ENCODE peak calls at places on chromosomes 7 and 10, in four cellular contexts. W is PC-9, Z is B cell, T is GM13976. F is an unnamed sample.

GRCh38 chr10:96249264-96249663 is 22.1 kb downstream of the BLNK start:
- DNase-seq in Z (no peak), W (no peak), T (no peak), F (no peak)

GRCh38 chr10:95242581-95243317 is 48.1 kb downstream of the PDLIM1 start:
- DNase-seq in T (no peak), W (no peak), Z (peak; percentile 33), F (peak; percentile 42)

GRCh38 chr7:27151945-27152815 is at the start of gene HOXA3:
- DNase-seq in W (no peak), Z (peak; percentile 33), T (no peak), F (no peak)

GRCh38 chr7:131649003-131649541 is 92.6 kb upstream of the PODXL start:
- DNase-seq in W (no peak), T (no peak), Z (no peak), F (no peak)

GRCh38 chr7:149880871-149881301 is 7.1 kb downstream of the ATP6V0E2 start:
- DNase-seq in Z (no peak), T (no peak), W (no peak), F (no peak)

GRCh38 chr7:32042900-32043299 is 27.3 kb downstream of the PDE1C start:
- DNase-seq in W (no peak), Z (no peak), T (no peak), F (no peak)

GRCh38 chr7:45703911-45704682 is 129.9 kb downstream of the ADCY1 start:
- DNase-seq in T (no peak), W (no peak), Z (no peak), F (no peak)

GRCh38 chr7:87507446-87507845 is 32.0 kb upstream of the ABCB4 start:
- DNase-seq in T (no peak), W (no peak), Z (no peak), F (no peak)

GRCh38 chr10:102422586-102423129 is 2.0 kb downstream of the FBXL15 start:
- DNase-seq in Z (peak; percentile 76), T (peak; percentile 79), W (peak; percentile 65), F (peak; percentile 84)

GRCh38 chr7:157401567-157402387 is 65.0 kb downstream of the DNAJB6 start:
- DNase-seq in Z (no peak), W (no peak), T (no peak), F (no peak)

GRCh38 chr7:118642396-118642795 is 417.9 kb downstream of the ANKRD7 start:
- DNase-seq in Z (no peak), W (no peak), T (no peak), F (no peak)

GRCh38 chr7:50274361-50274760 is 30.2 kb upstream of the IKZF1 start:
- DNase-seq in W (no peak), Z (no peak), T (no peak), F (no peak)

GRCh38 chr7:150927954-150928340 is 50.2 kb downstream of the KCNH2 start:
- DNase-seq in W (no peak), T (no peak), Z (no peak), F (no peak)

GRCh38 chr10:131249957-131250347 is 61.6 kb downstream of the TCERG1L start:
- DNase-seq in Z (no peak), T (no peak), W (no peak), F (no peak)

GRCh38 chr10:11663763-11664555 is 52.5 kb upstream of the USP6NL start:
- DNase-seq in T (peak; percentile 58), Z (peak; percentile 61), W (no peak), F (no peak)

GRCh38 chr7:156566812-156567549 is 73.6 kb upstream of the RNF32 start:
- DNase-seq in Z (no peak), T (no peak), W (no peak), F (no peak)

GRCh38 chr7:3141326-3141725 is 97.7 kb upstream of the CARD11 start:
- DNase-seq in Z (no peak), W (no peak), T (no peak), F (no peak)

GRCh38 chr7:106065560-106066500 is 46.3 kb downstream of the SYPL1 start:
- DNase-seq in W (peak; percentile 77), Z (no peak), T (no peak), F (no peak)

GRCh38 chr7:36639826-36640225 is 84.5 kb downstream of the AOAH start:
- DNase-seq in Z (no peak), W (no peak), T (no peak), F (no peak)

GRCh38 chr7:141393056-141393455 is 158.2 kb upstream of the AGK start:
- DNase-seq in T (no peak), W (no peak), Z (no peak), F (no peak)

DNA sequence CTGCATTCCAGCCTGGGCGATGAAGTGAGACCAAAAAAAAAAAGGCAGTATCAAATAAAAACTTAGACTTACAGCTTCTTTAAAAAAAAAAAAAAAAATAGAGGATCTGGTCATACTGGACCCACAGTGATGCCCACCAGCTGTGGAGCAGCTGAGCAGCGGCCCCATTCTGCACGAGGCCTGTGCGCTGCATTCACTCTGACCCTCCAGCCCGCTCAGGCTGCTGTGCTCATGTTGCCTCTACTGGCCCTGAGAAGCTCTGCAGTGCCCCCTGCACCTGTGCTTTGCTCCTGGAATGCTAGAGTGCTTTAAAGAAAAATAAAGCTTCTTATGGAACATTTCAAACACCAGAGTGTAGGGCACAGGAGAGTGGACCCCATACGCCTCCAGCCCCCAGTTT is 33.2 kb downstream of the TMEM120A start:
- DNase-seq in T (no peak), W (no peak), Z (no peak), F (no peak)
- TF ChIP-seq CTCF in T (no peak), W (no peak), Z (no peak), F (no peak)

DNA sequence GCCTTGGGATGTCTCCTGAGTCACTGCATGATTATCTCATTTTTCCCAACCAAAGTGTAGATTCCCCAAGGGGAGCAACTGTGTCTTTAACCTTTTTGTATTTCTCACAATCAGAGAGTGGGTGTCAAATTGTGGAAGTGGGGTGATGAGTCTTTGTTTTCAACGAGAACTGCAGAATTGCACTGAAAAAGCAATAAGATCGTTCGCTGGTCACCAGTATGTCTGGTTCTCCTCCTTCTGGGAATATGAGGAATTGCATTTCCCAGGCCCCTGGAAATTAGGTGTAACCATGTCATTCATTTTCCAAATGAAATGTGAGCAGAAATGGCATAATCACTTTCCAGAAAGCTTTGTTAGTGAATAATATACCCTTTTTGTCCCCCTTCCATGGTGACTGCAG is 326.9 kb downstream of the GPAM start:
- DNase-seq in T (no peak), W (no peak), Z (no peak), F (no peak)
- TF ChIP-seq CTCF in T (no peak), W (no peak), Z (no peak), F (no peak)

GRCh38 chr7:73688288-73688687 is 4.9 kb downstream of the BUD23 start:
- DNase-seq in T (no peak), W (no peak), Z (no peak), F (no peak)
- TF ChIP-seq CTCF in T (no peak), W (no peak), Z (no peak), F (no peak)

GRCh38 chr10:79038104-79038840 is 30.5 kb upstream of the ZMIZ1 start:
- DNase-seq in T (no peak), W (no peak), Z (no peak), F (no peak)
- TF ChIP-seq CTCF in T (no peak), W (no peak), Z (no peak), F (no peak)

GRCh38 chr7:111202321-111202720 is 111.4 kb downstream of the LRRN3 start:
- DNase-seq in T (no peak), Z (no peak), W (no peak), F (no peak)

GRCh38 chr7:111199643-111200042 is 108.7 kb downstream of the LRRN3 start:
- DNase-seq in T (no peak), W (no peak), Z (no peak), F (no peak)

GRCh38 chr7:111192614-111193053 is 101.7 kb downstream of the LRRN3 start:
- DNase-seq in Z (no peak), T (no peak), W (no peak), F (no peak)

GRCh38 chr7:111196655-111197054 is 105.7 kb downstream of the LRRN3 start:
- DNase-seq in Z (no peak), T (no peak), W (no peak), F (no peak)

GRCh38 chr7:111198255-111198654 is 107.3 kb downstream of the LRRN3 start:
- DNase-seq in T (no peak), W (peak; percentile 95), Z (no peak), F (peak; percentile 64)
- TF ChIP-seq CTCF in T (no peak), W (no peak), Z (no peak), F (no peak)

GRCh38 chr7:159094030-159094740 is 50.5 kb downstream of the VIPR2 start:
- DNase-seq in W (no peak), T (no peak), Z (no peak), F (no peak)
- TF ChIP-seq CTCF in W (no peak), T (no peak), Z (no peak), F (no peak)

F was measured in Calu3.